ENCODE peak calls at places on chromosomes 5 and 9, in five cellular contexts. B is effector memory CD4-positive, alpha-beta T cell; O is CD8-positive, alpha-beta T cell; L is upper lobe of right lung; C is iPS DF 6.9. Z is an unnamed sample.

GRCh38 chr9:126151031-126151670 is 175.5 kb upstream of the MVB12B start:
- DNase-seq in L (peak; percentile 68), B (no peak), O (no peak), C (no peak), Z (no peak)

GRCh38 chr5:157046041-157046440 is 12.9 kb downstream of the HAVCR1 start:
- DNase-seq in C (no peak), L (no peak), B (no peak), O (no peak), Z (no peak)

GRCh38 chr9:91954841-91955471 is 4.9 kb upstream of the ROR2 start:
- DNase-seq in B (no peak), C (no peak), O (peak; percentile 22), L (no peak), Z (no peak)

GRCh38 chr5:35029333-35029732 is 18.4 kb downstream of the AGXT2 start:
- DNase-seq in O (no peak), C (no peak), B (no peak), L (no peak), Z (no peak)

GRCh38 chr5:180141068-180141660 is 67.8 kb downstream of the RASGEF1C start:
- DNase-seq in C (no peak), L (no peak), O (no peak), B (no peak), Z (peak; percentile 40)

GRCh38 chr5:149422429-149423286 is 43.6 kb upstream of the IL17B start:
- DNase-seq in L (no peak), B (no peak), O (no peak), C (no peak), Z (peak; percentile 76)

GRCh38 chr5:142426129-142426641 is 101.4 kb upstream of the SPRY4 start:
- DNase-seq in B (peak; percentile 57), O (peak; percentile 54), C (no peak), L (no peak), Z (no peak)

GRCh38 chr9:76605271-76605670 is 146.3 kb downstream of the GCNT1 start:
- DNase-seq in O (no peak), B (no peak), L (no peak), C (no peak), Z (no peak)

GRCh38 chr5:33235304-33235703 is 205.5 kb upstream of the TARS1 start:
- DNase-seq in C (no peak), B (no peak), O (no peak), L (no peak), Z (no peak)

GRCh38 chr5:116553366-116553765 is 21.3 kb downstream of the SEMA6A start:
- DNase-seq in O (no peak), C (no peak), L (no peak), B (no peak), Z (no peak)

GRCh38 chr5:9350301-9350797 is 195.5 kb downstream of the SEMA5A start:
- DNase-seq in B (no peak), L (no peak), O (no peak), C (no peak), Z (no peak)

GRCh38 chr5:122311400-122311887 is 593 bp upstream of the SNCAIP start:
- DNase-seq in L (no peak), B (no peak), O (no peak), C (no peak), Z (peak; percentile 63)

GRCh38 chr9:110844121-110844520 is 175.5 kb downstream of the MUSK start:
- DNase-seq in O (no peak), C (no peak), L (no peak), B (no peak), Z (no peak)

GRCh38 chr9:38182321-38182720 is 113.3 kb upstream of the SHB start:
- DNase-seq in C (no peak), B (no peak), L (no peak), O (no peak), Z (no peak)

GRCh38 chr9:73441890-73442818 is 290.5 kb downstream of the ANXA1 start:
- DNase-seq in L (no peak), C (peak; percentile 39), B (no peak), O (no peak), Z (no peak)

GRCh38 chr9:98495530-98495929 is 213.2 kb downstream of the GABBR2 start:
- DNase-seq in C (no peak), O (no peak), B (no peak), L (no peak), Z (no peak)

GRCh38 chr5:50300878-50301277 is 140.2 kb downstream of the EMB start:
- DNase-seq in L (no peak), O (no peak), B (no peak), C (no peak), Z (no peak)

GRCh38 chr9:133910855-133911514 is 81.1 kb downstream of the VAV2 start:
- DNase-seq in C (no peak), O (no peak), B (no peak), L (no peak), Z (no peak)

DNA sequence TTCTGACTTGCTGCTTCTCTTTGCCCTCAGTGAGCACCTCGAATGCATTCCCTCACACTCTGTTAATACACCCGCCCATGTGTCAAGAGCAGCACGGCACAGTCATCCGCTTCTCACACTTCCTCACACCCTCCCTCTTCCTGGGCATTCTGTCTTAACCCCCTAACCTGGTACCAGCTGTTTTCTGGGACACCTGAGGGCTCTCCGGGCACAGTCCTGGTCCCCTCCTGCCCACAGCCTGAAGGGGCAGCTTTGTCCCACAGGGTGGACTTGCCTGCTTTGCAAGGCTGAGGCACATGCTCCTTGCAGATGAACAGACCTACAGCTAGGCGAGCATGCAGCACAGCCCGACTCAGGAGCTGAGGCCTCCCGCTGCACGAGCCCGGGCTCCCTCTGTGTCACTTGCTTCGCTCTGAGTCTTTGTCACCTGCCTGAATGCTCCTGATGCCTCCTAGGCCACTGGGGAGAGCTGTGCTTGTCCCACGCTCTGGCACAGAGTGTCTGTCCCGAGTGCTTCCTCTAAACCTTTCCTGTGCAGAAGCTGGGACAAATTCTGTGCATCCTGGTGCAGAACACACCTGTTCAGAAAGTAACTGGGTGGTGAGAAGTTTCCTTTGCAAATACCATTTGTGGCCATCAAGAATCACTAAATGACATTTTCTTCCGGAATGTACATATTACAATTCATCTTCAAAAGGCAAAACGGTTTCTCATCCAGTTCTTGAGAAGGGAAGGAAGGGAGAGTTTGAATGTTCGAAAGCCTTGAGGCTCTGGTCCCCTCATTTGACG is 47.8 kb downstream of the AHRR start:
- DNase-seq in B (no peak), C (no peak), O (no peak), L (peak; percentile 56), Z (peak; percentile 59)
- H3K27me3 ChIP-seq in B (peaks cover 12% of the 10 kb centered on the region), C (peaks cover 3% of the 10 kb centered on the region), O (no peaks in the 10 kb centered on the region), L (no peaks in the 10 kb centered on the region), Z (no peaks in the 10 kb centered on the region)

DNA sequence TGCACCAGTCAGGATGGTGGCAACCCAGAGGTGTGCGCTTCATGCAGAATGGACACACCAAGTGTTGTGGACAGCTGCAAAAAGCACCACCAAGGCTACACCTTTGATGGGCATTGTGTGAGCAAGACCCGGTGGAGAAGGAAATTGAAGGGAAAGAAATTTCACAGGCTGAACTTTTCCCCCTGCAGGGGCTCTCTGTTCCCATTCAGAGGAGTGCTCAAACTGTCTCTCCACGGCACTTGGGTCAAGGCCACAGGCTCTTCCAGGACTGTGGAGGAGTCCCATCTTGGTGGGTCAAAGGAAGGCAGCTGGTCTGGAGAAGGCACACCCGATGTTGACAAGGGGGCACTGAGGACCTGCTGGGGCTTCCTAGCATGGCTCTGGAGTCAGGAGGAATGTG is 34.0 kb upstream of the TIFAB start:
- DNase-seq in O (no peak), L (no peak), C (no peak), B (no peak), Z (no peak)
- H3K27me3 ChIP-seq in O (peaks cover 11% of the 10 kb centered on the region), L (peaks cover 55% of the 10 kb centered on the region), C (peaks cover 77% of the 10 kb centered on the region), B (peaks cover 27% of the 10 kb centered on the region), Z (no peaks in the 10 kb centered on the region)

GRCh38 chr5:169970334-169970733 is 10.0 kb downstream of the INSYN2B start:
- DNase-seq in O (no peak), L (no peak), C (no peak), B (no peak), Z (no peak)
- H3K27me3 ChIP-seq in O (no peaks in the 10 kb centered on the region), L (no peaks in the 10 kb centered on the region), C (no peaks in the 10 kb centered on the region), B (no peaks in the 10 kb centered on the region), Z (no peaks in the 10 kb centered on the region)

DNA sequence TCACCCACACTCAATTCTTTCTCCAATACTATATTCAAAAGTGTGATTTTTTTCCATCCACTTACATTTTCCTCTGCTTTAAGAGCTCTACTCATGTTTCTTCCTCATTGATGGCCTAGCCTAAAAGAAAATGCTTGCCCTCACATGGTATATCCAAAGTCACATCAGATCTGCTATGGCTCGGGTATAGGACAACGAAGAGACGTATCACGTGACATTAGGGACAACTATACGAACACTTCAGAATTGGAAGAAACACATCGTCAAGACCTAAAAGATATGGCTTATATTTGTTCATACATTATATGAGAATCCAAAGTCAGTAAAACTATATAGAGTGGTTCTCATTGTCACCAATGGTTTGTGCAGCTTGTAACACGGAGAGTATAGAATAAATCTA is 8.2 kb upstream of the ISL1 start:
- DNase-seq in C (no peak), B (no peak), O (no peak), L (no peak), Z (no peak)
- H3K27me3 ChIP-seq in C (peaks cover 28% of the 10 kb centered on the region), B (peaks cover 18% of the 10 kb centered on the region), O (peaks cover 8% of the 10 kb centered on the region), L (peaks cover 60% of the 10 kb centered on the region), Z (no peaks in the 10 kb centered on the region)

GRCh38 chr9:37026085-37026935 is 7.8 kb downstream of the PAX5 start:
- DNase-seq in B (no peak), O (no peak), L (no peak), C (no peak), Z (no peak)
- H3K27me3 ChIP-seq in B (peaks cover 84% of the 10 kb centered on the region), O (peaks cover 71% of the 10 kb centered on the region), L (peaks cover 96% of the 10 kb centered on the region), C (peaks cover 85% of the 10 kb centered on the region), Z (peaks cover 61% of the 10 kb centered on the region)

Z was measured in ascending aorta.